ENCODE peak calls at places on chromosome 1, in four cellular contexts. One of them, this sample, is unnamed.

GRCh38 chr1:167453156-167453555 is 65.2 kb downstream of the CD247 start:
- DNase-seq in ovary: no peak
- DNase-seq in endothelial cell of umbilical vein: no peak
- DNase-seq in adrenal gland: peak
- DNase-seq in this sample: no peak

GRCh38 chr1:243748706-243749283 is 101.2 kb downstream of the AKT3 start:
- DNase-seq in ovary: no peak
- DNase-seq in endothelial cell of umbilical vein: peak
- DNase-seq in adrenal gland: no peak
- DNase-seq in this sample: no peak

GRCh38 chr1:6948861-6949260 is 163.6 kb downstream of the CAMTA1 start:
- DNase-seq in ovary: no peak
- DNase-seq in endothelial cell of umbilical vein: no peak
- DNase-seq in adrenal gland: no peak
- DNase-seq in this sample: no peak

GRCh38 chr1:96520542-96520941 is 201.0 kb upstream of the PTBP2 start:
- DNase-seq in ovary: no peak
- DNase-seq in endothelial cell of umbilical vein: peak
- DNase-seq in adrenal gland: no peak
- DNase-seq in this sample: no peak

GRCh38 chr1:71921935-71922559 is 360.3 kb downstream of the NEGR1 start:
- DNase-seq in ovary: no peak
- DNase-seq in endothelial cell of umbilical vein: no peak
- DNase-seq in adrenal gland: no peak
- DNase-seq in this sample: no peak

GRCh38 chr1:200909071-200909470 is 14.4 kb downstream of the INAVA start:
- DNase-seq in ovary: no peak
- DNase-seq in endothelial cell of umbilical vein: no peak
- DNase-seq in adrenal gland: no peak
- DNase-seq in this sample: no peak

GRCh38 chr1:19062258-19063029 is 106.0 kb upstream of the IFFO2 start:
- DNase-seq in ovary: no peak
- DNase-seq in endothelial cell of umbilical vein: no peak
- DNase-seq in adrenal gland: no peak
- DNase-seq in this sample: no peak

GRCh38 chr1:44602675-44603610 is 71.3 kb downstream of the TMEM53 start:
- DNase-seq in ovary: no peak
- DNase-seq in endothelial cell of umbilical vein: no peak
- DNase-seq in adrenal gland: no peak
- DNase-seq in this sample: no peak

GRCh38 chr1:12511516-12512468 is 106.2 kb downstream of the DHRS3 start:
- DNase-seq in ovary: no peak
- DNase-seq in endothelial cell of umbilical vein: peak
- DNase-seq in adrenal gland: no peak
- DNase-seq in this sample: no peak

GRCh38 chr1:81867235-81867634 is 66.5 kb downstream of the ADGRL2 start:
- DNase-seq in ovary: no peak
- DNase-seq in endothelial cell of umbilical vein: no peak
- DNase-seq in adrenal gland: no peak
- DNase-seq in this sample: no peak

GRCh38 chr1:62038594-62039284 is 155.9 kb upstream of the L1TD1 start:
- DNase-seq in ovary: no peak
- DNase-seq in endothelial cell of umbilical vein: no peak
- DNase-seq in adrenal gland: no peak
- DNase-seq in this sample: no peak

DNA sequence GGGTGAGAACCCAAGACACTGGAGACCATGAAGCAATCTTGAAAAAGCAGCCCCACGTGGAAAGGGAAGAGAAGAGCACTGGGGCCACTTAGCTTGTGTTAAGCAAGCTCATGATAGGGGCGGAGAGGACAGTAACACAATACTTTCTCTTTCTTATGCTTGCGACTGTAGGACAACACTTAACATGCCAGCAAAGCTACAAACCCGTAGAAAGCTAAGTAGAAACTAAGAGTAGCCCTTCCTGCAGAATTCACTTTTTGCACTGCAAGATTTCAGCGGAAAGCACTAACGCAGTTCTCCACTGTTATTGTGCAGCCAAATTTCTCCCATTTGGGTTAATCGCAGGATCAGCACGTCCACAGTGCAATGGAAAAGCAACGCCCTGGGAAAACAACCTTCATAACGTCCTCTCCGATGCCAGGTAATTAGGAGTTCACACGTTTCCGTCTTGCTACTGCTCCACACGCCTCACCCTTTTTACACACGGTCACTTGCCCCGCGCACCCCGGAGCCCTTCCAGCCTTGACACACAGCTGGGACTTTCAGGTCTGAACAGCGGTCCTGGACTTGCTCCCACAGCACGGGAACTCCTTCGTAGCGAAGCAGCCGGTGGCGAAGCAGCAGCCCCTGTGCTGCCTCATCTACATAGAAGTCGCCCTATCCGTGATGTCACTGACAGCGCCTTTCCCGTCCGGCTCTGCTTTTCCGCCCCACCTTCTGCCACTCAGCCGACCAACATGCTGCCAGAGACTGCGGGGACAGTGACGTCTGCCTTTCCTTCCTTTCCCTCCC is 148.6 kb downstream of the PPIAL4G start:
- DNase-seq in ovary: peak
- DNase-seq in endothelial cell of umbilical vein: peak
- DNase-seq in adrenal gland: peak
- DNase-seq in this sample: peak
- TF ChIP-seq POLR2A in ovary: no peak
- TF ChIP-seq POLR2A in endothelial cell of umbilical vein: peak
- TF ChIP-seq POLR2A in adrenal gland: peak
- TF ChIP-seq POLR2A in this sample: peak

DNA sequence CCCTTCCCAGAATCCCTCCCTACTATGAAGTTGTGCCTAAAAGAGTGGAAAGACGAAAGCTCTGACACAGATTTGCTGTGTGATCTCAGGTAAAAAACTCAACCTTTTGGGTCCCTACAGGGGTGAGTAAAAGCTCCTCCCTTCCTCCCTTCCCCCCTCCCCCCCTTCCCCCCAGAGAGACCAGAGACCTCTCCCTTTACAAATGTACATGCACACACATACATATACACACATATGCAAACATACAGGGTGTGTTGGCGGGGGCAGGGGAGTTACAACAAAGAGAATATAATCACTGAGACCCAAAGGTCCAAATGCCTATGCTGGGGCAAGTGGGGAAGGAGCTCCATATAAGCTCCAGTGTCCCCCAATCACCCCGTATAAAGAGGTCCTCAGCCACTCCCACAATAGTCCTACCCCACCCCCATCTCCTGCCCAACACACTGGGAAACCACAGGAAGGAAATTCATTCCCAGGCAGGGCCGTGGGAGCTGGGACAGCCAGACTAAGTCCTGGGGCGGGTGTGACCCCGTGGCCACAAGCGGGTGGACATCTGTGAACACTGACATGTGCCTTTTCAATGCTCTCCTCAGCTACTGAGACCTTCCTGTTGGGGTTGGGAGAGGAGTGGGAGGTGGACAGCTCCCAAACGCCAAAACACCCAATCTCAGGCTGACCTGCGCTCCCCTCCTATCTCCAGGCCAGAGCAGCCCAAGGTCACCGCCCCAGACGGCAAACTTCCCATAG is 2.0 kb downstream of the MEF2D start:
- DNase-seq in ovary: no peak
- DNase-seq in endothelial cell of umbilical vein: peak
- DNase-seq in adrenal gland: peak
- DNase-seq in this sample: no peak
- TF ChIP-seq POLR2A in ovary: no peak
- TF ChIP-seq POLR2A in endothelial cell of umbilical vein: peak
- TF ChIP-seq POLR2A in adrenal gland: no peak
- TF ChIP-seq POLR2A in this sample: no peak

GRCh38 chr1:55067022-55067781 is 27.9 kb downstream of the PCSK9 start:
- DNase-seq in ovary: no peak
- DNase-seq in endothelial cell of umbilical vein: no peak
- DNase-seq in adrenal gland: no peak
- DNase-seq in this sample: no peak
- TF ChIP-seq POLR2A in ovary: no peak
- TF ChIP-seq POLR2A in endothelial cell of umbilical vein: no peak
- TF ChIP-seq POLR2A in adrenal gland: no peak
- TF ChIP-seq POLR2A in this sample: no peak

GRCh38 chr1:182227864-182228547 is 163.6 kb downstream of the GLUL start:
- DNase-seq in ovary: no peak
- DNase-seq in endothelial cell of umbilical vein: no peak
- DNase-seq in adrenal gland: no peak
- DNase-seq in this sample: no peak

GRCh38 chr1:182229451-182229850 is 162.1 kb downstream of the GLUL start:
- DNase-seq in ovary: no peak
- DNase-seq in endothelial cell of umbilical vein: no peak
- DNase-seq in adrenal gland: no peak
- DNase-seq in this sample: no peak

GRCh38 chr1:182226618-182227017 is 165.0 kb downstream of the GLUL start:
- DNase-seq in ovary: no peak
- DNase-seq in endothelial cell of umbilical vein: no peak
- DNase-seq in adrenal gland: no peak
- DNase-seq in this sample: no peak

GRCh38 chr1:182235604-182235951 is 156.0 kb downstream of the GLUL start:
- DNase-seq in ovary: no peak
- DNase-seq in endothelial cell of umbilical vein: no peak
- DNase-seq in adrenal gland: no peak
- DNase-seq in this sample: no peak

DNA sequence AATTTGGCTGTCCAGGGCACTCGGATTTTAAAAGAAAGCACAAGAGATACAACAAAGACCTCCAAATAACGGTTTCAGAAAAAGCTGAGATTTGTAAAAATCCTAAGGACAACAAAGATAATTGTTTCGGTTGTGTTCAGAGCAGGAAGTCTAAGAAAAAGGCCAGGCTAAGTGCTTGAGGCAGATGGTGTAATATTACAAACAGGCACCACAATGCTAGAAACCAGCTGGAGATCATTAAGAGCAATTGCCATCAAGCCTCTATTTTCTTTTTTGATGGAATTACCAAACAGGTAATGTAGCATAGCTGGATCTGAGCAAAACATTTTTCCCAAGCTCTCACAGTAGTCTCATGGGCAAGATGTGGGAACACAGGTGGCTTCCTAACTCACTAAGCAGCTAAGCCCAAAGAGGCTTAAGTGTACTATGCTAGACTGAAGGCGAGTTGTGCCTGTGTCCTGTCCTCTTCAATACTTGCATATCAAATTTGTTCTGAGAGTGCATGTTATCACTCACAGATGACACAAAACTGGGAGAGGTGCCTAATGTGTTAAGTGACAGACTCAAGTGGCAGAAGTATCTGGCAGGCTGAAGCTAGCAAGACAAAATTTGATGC is 161.6 kb downstream of the GLUL start:
- DNase-seq in ovary: no peak
- DNase-seq in endothelial cell of umbilical vein: no peak
- DNase-seq in adrenal gland: no peak
- DNase-seq in this sample: no peak
- TF ChIP-seq POLR2A in ovary: no peak
- TF ChIP-seq POLR2A in endothelial cell of umbilical vein: no peak
- TF ChIP-seq POLR2A in adrenal gland: no peak
- TF ChIP-seq POLR2A in this sample: no peak

GRCh38 chr1:174799136-174799479 is 200.6 kb upstream of the CACYBP start:
- DNase-seq in ovary: no peak
- DNase-seq in endothelial cell of umbilical vein: no peak
- DNase-seq in adrenal gland: no peak
- DNase-seq in this sample: no peak
- TF ChIP-seq POLR2A in ovary: no peak
- TF ChIP-seq POLR2A in endothelial cell of umbilical vein: no peak
- TF ChIP-seq POLR2A in adrenal gland: no peak
- TF ChIP-seq POLR2A in this sample: no peak

DNA sequence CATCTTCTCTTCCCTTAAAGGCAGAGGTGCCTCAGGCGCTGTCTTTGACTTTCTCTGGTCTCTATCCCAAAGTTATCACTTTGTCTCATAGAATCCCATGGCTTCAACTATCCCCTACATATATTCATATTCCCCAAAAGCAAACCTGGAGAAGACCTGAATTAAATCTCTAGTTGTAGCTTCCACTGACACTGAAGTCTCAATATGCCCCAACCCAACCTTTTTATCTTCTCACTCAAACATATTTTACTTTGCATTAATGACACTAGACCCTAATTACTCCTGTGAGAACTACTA is 354.5 kb upstream of the DUSP10 start:
- DNase-seq in ovary: no peak
- DNase-seq in endothelial cell of umbilical vein: no peak
- DNase-seq in adrenal gland: no peak
- DNase-seq in this sample: no peak
- TF ChIP-seq POLR2A in ovary: no peak
- TF ChIP-seq POLR2A in endothelial cell of umbilical vein: no peak
- TF ChIP-seq POLR2A in adrenal gland: no peak
- TF ChIP-seq POLR2A in this sample: no peak

DNA sequence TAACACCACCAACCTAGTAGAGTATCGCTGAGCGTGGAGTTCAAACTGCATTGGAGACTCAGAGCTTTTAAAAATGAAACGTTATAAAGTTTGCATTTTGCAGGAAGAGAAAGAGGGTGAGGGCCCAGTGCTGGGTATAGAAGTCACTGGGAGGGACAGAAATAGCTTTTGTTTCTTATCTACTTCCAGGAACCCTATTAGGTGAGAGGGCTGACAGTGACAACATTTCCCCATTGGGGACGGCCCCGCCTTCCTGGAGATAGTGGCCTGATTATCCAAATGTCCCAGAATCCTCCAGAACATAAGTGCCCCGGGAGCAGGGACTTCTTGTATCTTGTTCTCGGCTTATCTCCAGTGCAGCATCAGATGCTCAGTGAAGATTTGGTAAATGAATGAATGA is 574.9 kb downstream of the PTPRU start:
- DNase-seq in ovary: no peak
- DNase-seq in endothelial cell of umbilical vein: no peak
- DNase-seq in adrenal gland: no peak
- DNase-seq in this sample: no peak
- TF ChIP-seq POLR2A in ovary: no peak
- TF ChIP-seq POLR2A in endothelial cell of umbilical vein: no peak
- TF ChIP-seq POLR2A in adrenal gland: no peak
- TF ChIP-seq POLR2A in this sample: no peak

GRCh38 chr1:65067491-65068201 is 80.4 kb upstream of the AK4 start:
- DNase-seq in ovary: peak
- DNase-seq in endothelial cell of umbilical vein: peak
- DNase-seq in adrenal gland: peak
- DNase-seq in this sample: peak
- TF ChIP-seq POLR2A in ovary: peak
- TF ChIP-seq POLR2A in endothelial cell of umbilical vein: no peak
- TF ChIP-seq POLR2A in adrenal gland: no peak
- TF ChIP-seq POLR2A in this sample: peak

GRCh38 chr1:58816072-58816746 is 32.4 kb upstream of the JUN start:
- DNase-seq in ovary: peak
- DNase-seq in endothelial cell of umbilical vein: peak
- DNase-seq in adrenal gland: peak
- DNase-seq in this sample: peak
- TF ChIP-seq POLR2A in ovary: peak
- TF ChIP-seq POLR2A in endothelial cell of umbilical vein: peak
- TF ChIP-seq POLR2A in adrenal gland: peak
- TF ChIP-seq POLR2A in this sample: no peak

DNA sequence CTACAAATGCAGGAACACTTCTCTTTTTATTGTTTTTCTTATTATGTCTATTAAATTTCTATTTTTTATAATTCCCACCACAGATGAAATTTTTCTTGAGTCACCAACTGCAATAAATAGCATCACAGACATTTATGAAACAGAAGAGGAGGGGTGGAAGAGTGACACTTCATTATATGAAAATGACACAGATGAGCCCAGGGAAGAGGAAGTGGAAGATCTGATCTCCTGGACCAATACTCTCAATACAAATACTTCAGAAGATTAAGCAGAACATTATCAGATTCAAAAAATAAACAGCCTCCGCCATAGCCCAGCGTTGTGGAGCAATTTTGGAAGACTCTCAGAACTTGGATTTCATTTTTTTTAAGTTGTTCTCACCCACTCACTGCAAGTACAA is 63.5 kb downstream of the UBE2U start:
- DNase-seq in ovary: no peak
- DNase-seq in endothelial cell of umbilical vein: no peak
- DNase-seq in adrenal gland: no peak
- DNase-seq in this sample: no peak
- TF ChIP-seq POLR2A in ovary: no peak
- TF ChIP-seq POLR2A in endothelial cell of umbilical vein: no peak
- TF ChIP-seq POLR2A in adrenal gland: no peak
- TF ChIP-seq POLR2A in this sample: no peak

This sample was measured in breast epithelium.